ENCODE peak calls at places on chromosomes 3 and 15, in ten cellular contexts. B, I, C, R, P, D, W, V, G and Z are unnamed samples.

GRCh38 chr3:51024121-51024520 is 349.4 kb downstream of the DOCK3 start:
- DNase-seq in B (no peak), I (no peak), C (no peak), R (no peak), P (no peak), D (no peak), W (no peak), V (no peak), G (no peak), Z (peak; percentile 66)

GRCh38 chr3:114649331-114649730 is 355.5 kb downstream of the TIGIT start:
- DNase-seq in B (peak; percentile 54), I (no peak), C (peak; percentile 30), R (no peak), P (no peak), D (no peak), W (peak; percentile 69), V (no peak), G (peak; percentile 74), Z (peak; percentile 70)

GRCh38 chr3:124698030-124698770 is 32.1 kb upstream of the UMPS start:
- DNase-seq in B (no peak), I (no peak), C (no peak), R (no peak), P (no peak), D (no peak), W (no peak), V (no peak), G (no peak), Z (no peak)

GRCh38 chr3:127676921-127677351 is 4.2 kb downstream of the ABTB1 start:
- DNase-seq in B (no peak), I (no peak), C (no peak), R (no peak), P (no peak), D (no peak), W (no peak), V (no peak), G (no peak), Z (no peak)

GRCh38 chr3:150605998-150606641 is 3.0 kb downstream of the SELENOT start:
- DNase-seq in B (no peak), I (no peak), C (peak; percentile 81), R (no peak), P (no peak), D (no peak), W (no peak), V (no peak), G (no peak), Z (no peak)

GRCh38 chr3:129560269-129560787 is 17.4 kb downstream of the H1-8 start:
- DNase-seq in B (peak; percentile 56), I (no peak), C (no peak), R (peak; percentile 59), P (no peak), D (no peak), W (peak; percentile 47), V (no peak), G (peak; percentile 70), Z (no peak)

GRCh38 chr3:155420869-155421486 is 127.5 kb upstream of the STRIT1 start:
- DNase-seq in B (no peak), I (no peak), C (no peak), R (no peak), P (no peak), D (no peak), W (no peak), V (no peak), G (no peak), Z (no peak)

GRCh38 chr3:80771085-80771484 is 990.4 kb downstream of the GBE1 start:
- DNase-seq in B (no peak), I (no peak), C (peak; percentile 76), R (no peak), P (no peak), D (no peak), W (peak; percentile 63), V (no peak), G (no peak), Z (no peak)

GRCh38 chr3:14772533-14773138 is 46.1 kb upstream of the FGD5 start:
- DNase-seq in B (no peak), I (no peak), C (no peak), R (no peak), P (no peak), D (no peak), W (no peak), V (no peak), G (no peak), Z (no peak)

GRCh38 chr3:159766563-159767185 is 222.0 kb upstream of the IL12A start:
- DNase-seq in B (peak; percentile 63), I (no peak), C (no peak), R (no peak), P (no peak), D (no peak), W (peak; percentile 65), V (no peak), G (peak; percentile 46), Z (peak; percentile 55)

GRCh38 chr3:1609416-1609815 is 489.2 kb upstream of the CNTN4 start:
- DNase-seq in B (no peak), I (no peak), C (peak; percentile 47), R (no peak), P (no peak), D (no peak), W (no peak), V (no peak), G (no peak), Z (no peak)

GRCh38 chr3:39291903-39292329 is 12.1 kb upstream of the CX3CR1 start:
- DNase-seq in B (peak; percentile 30), I (peak; percentile 27), C (peak; percentile 84), R (no peak), P (peak; percentile 61), D (peak; percentile 42), W (peak; percentile 65), V (peak; percentile 30), G (peak; percentile 34), Z (peak; percentile 32)

GRCh38 chr3:142560118-142560517 is 18.4 kb downstream of the ATR start:
- DNase-seq in B (no peak), I (no peak), C (no peak), R (no peak), P (no peak), D (no peak), W (no peak), V (no peak), G (no peak), Z (no peak)

GRCh38 chr15:80549191-80549590 is 145.0 kb downstream of the ARNT2 start:
- DNase-seq in B (peak; percentile 86), I (no peak), C (no peak), R (peak; percentile 38), P (no peak), D (no peak), W (peak; percentile 86), V (no peak), G (peak; percentile 86), Z (peak; percentile 25)

GRCh38 chr3:142964150-142964498 is 650 bp upstream of the PAQR9 start:
- DNase-seq in B (peak; percentile 4), I (no peak), C (no peak), R (no peak), P (no peak), D (no peak), W (no peak), V (no peak), G (no peak), Z (no peak)